ENCODE peak calls at places on chromosomes 3 and 15, in nine cellular contexts. K, V, E, A, O, P, S, Z and F are unnamed samples.
A peak's percentile ranks its signal among the peaks of the same experiment; 100 is the strongest.

GRCh38 chr3:169660709-169661566 is 2.6 kb downstream of the MECOM start:
- DNase-seq in K (peak; percentile 74), V (no peak), E (no peak), A (peak; percentile 78), O (no peak), P (no peak), S (no peak), Z (no peak), F (no peak)

GRCh38 chr3:126342211-126342610 is 15.0 kb downstream of the KLF15 start:
- DNase-seq in K (no peak), V (no peak), E (peak; percentile 18), A (no peak), O (peak; percentile 56), P (no peak), S (no peak), Z (no peak), F (no peak)

GRCh38 chr3:76203578-76203977 is 418.2 kb upstream of the ZNF717 start:
- DNase-seq in K (no peak), V (no peak), E (no peak), A (no peak), O (no peak), P (peak; percentile 54), S (no peak), Z (no peak), F (no peak)

GRCh38 chr3:152043620-152044019 is 170.2 kb downstream of the SUCNR1 start:
- DNase-seq in K (no peak), V (no peak), E (peak; percentile 46), A (no peak), O (no peak), P (no peak), S (no peak), Z (no peak), F (no peak)

GRCh38 chr3:46821553-46821952 is 41.7 kb downstream of the MYL3 start:
- DNase-seq in K (no peak), V (no peak), E (no peak), A (no peak), O (no peak), P (no peak), S (no peak), Z (no peak), F (no peak)

GRCh38 chr3:184565421-184566211 is 4.0 kb downstream of the EPHB3 start:
- DNase-seq in K (no peak), V (peak; percentile 79), E (peak; percentile 51), A (peak; percentile 84), O (no peak), P (peak; percentile 75), S (no peak), Z (peak; percentile 66), F (peak; percentile 91)

GRCh38 chr15:62896969-62897486 is 145.5 kb upstream of the TPM1 start:
- DNase-seq in K (peak; percentile 99), V (peak; percentile 84), E (peak; percentile 93), A (peak; percentile 98), O (peak; percentile 96), P (peak; percentile 39), S (peak; percentile 99), Z (peak; percentile 92), F (peak; percentile 86)

GRCh38 chr3:89654031-89654430 is 546.6 kb downstream of the EPHA3 start:
- DNase-seq in K (no peak), V (no peak), E (no peak), A (no peak), O (no peak), P (no peak), S (no peak), Z (no peak), F (no peak)

GRCh38 chr3:143302638-143303171 is 183.1 kb downstream of the CHST2 start:
- DNase-seq in K (peak; percentile 90), V (no peak), E (peak; percentile 75), A (peak; percentile 81), O (peak; percentile 77), P (peak; percentile 11), S (peak; percentile 4), Z (no peak), F (peak; percentile 20)

GRCh38 chr3:128950223-128950938 is 43.5 kb downstream of the CFAP92 start:
- DNase-seq in K (peak; percentile 58), V (no peak), E (no peak), A (peak; percentile 34), O (no peak), P (peak; percentile 32), S (peak; percentile 44), Z (no peak), F (peak; percentile 16)

GRCh38 chr15:99442268-99442897 is 123.4 kb upstream of the MEF2A start:
- DNase-seq in K (peak; percentile 94), V (no peak), E (peak; percentile 82), A (peak; percentile 97), O (peak; percentile 88), P (peak; percentile 34), S (peak; percentile 43), Z (peak; percentile 43), F (no peak)

GRCh38 chr3:123271466-123272159 is 69.9 kb downstream of the SEC22A start:
- DNase-seq in K (no peak), V (no peak), E (no peak), A (no peak), O (no peak), P (no peak), S (no peak), Z (peak; percentile 48), F (peak; percentile 25)

GRCh38 chr3:3288288-3288687 is 108.8 kb upstream of the CRBN start:
- DNase-seq in K (no peak), V (no peak), E (no peak), A (no peak), O (no peak), P (no peak), S (no peak), Z (no peak), F (no peak)

GRCh38 chr3:27467545-27467944 is 16.6 kb downstream of the SLC4A7 start:
- DNase-seq in K (peak; percentile 70), V (no peak), E (no peak), A (peak; percentile 75), O (no peak), P (peak; percentile 43), S (peak; percentile 57), Z (no peak), F (no peak)

GRCh38 chr3:172466553-172467130 is 18.4 kb upstream of the GHSR start:
- DNase-seq in K (no peak), V (no peak), E (no peak), A (no peak), O (no peak), P (no peak), S (no peak), Z (no peak), F (no peak)
- H3K4me1 ChIP-seq in K (peaks cover 23% of the 10 kb centered on the region), V (no peaks in the 10 kb centered on the region), E (no peaks in the 10 kb centered on the region), A (no peaks in the 10 kb centered on the region), O (no peaks in the 10 kb centered on the region), P (no peaks in the 10 kb centered on the region), S (peaks cover 15% of the 10 kb centered on the region), Z (no peaks in the 10 kb centered on the region), F (no peaks in the 10 kb centered on the region)

DNA sequence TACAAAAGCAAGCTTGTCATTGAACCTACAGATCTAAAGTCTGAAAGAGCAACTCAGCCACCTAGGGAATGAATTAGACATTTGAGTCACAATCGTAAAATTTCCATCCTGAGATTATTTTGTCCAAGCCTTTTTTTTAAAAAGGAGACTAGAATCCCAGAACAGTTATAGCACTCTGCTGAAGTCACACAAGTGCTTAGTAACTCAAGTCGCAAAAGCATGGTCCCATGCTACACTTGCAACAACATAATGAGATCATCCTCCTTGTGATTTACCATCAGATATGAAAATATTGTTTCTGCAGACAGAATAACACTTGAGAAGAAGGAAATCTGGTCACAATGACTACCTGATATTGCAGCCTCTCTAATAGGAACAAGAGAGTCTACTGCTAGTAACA is 106.7 kb downstream of the ZIC4 start:
- DNase-seq in K (peak; percentile 26), V (no peak), E (no peak), A (peak; percentile 12), O (no peak), P (no peak), S (no peak), Z (no peak), F (no peak)
- H3K4me3 ChIP-seq in K (no peak overlapping the region), V (no peak overlapping the region), E (no peak overlapping the region), A (no peak overlapping the region), O (no peak overlapping the region), P (no peak overlapping the region), S (no peak overlapping the region), Z (no peak overlapping the region), F (no peak overlapping the region)

GRCh38 chr3:32313169-32313568 is 74.7 kb downstream of the CMTM8 start:
- DNase-seq in K (no peak), V (no peak), E (no peak), A (no peak), O (no peak), P (no peak), S (no peak), Z (no peak), F (no peak)
- H3K4me1 ChIP-seq in K (peaks cover 9% of the 10 kb centered on the region), V (no peaks in the 10 kb centered on the region), E (no peaks in the 10 kb centered on the region), A (no peaks in the 10 kb centered on the region), O (no peaks in the 10 kb centered on the region), P (no peaks in the 10 kb centered on the region), S (peaks cover 17% of the 10 kb centered on the region), Z (peaks cover 5% of the 10 kb centered on the region), F (no peaks in the 10 kb centered on the region)

GRCh38 chr15:70713547-70714414 is 49.6 kb downstream of the UACA start:
- DNase-seq in K (peak; percentile 56), V (no peak), E (no peak), A (peak; percentile 37), O (no peak), P (no peak), S (no peak), Z (no peak), F (no peak)
- H3K4me3 ChIP-seq in K (no peak overlapping the region), V (no peak overlapping the region), E (no peak overlapping the region), A (no peak overlapping the region), O (no peak overlapping the region), P (no peak overlapping the region), S (no peak overlapping the region), Z (no peak overlapping the region), F (no peak overlapping the region)

GRCh38 chr15:60381148-60381788 is 16.5 kb downstream of the ANXA2 start:
- DNase-seq in K (no peak), V (no peak), E (no peak), A (no peak), O (no peak), P (no peak), S (peak; percentile 46), Z (no peak), F (no peak)
- H3K4me1 ChIP-seq in K (peaks cover 83% of the 10 kb centered on the region), V (no peaks in the 10 kb centered on the region), E (peaks cover 12% of the 10 kb centered on the region), A (peaks cover 31% of the 10 kb centered on the region), O (peaks cover 62% of the 10 kb centered on the region), P (no peaks in the 10 kb centered on the region), S (peaks cover 100% of the 10 kb centered on the region), Z (no peaks in the 10 kb centered on the region), F (no peaks in the 10 kb centered on the region)

GRCh38 chr3:81443948-81444347 is 317.5 kb downstream of the GBE1 start:
- DNase-seq in K (no peak), V (no peak), E (no peak), A (no peak), O (no peak), P (no peak), S (peak; percentile 64), Z (no peak), F (no peak)
- H3K4me3 ChIP-seq in K (no peak overlapping the region), V (no peak overlapping the region), E (no peak overlapping the region), A (no peak overlapping the region), O (no peak overlapping the region), P (no peak overlapping the region), S (no peak overlapping the region), Z (no peak overlapping the region), F (no peak overlapping the region)